ENCODE peak calls at places on chromosome 2, in four cellular contexts. J is lower leg skin; T is activated CD8-positive, alpha-beta memory T cell treated with anti-CD3 and anti-CD28 coated beads, Interleukin-2, amount 50 U/mL, for 48 hours; D is adrenal gland. X is an unnamed sample.

GRCh38 chr2:176085861-176086771 is 2.4 kb upstream of the EVX2 start:
- DNase-seq in T (no peak), D (no peak), J (peak; percentile 84), X (no peak)

GRCh38 chr2:186713664-186714063 is 19.8 kb downstream of the FAM171B start:
- DNase-seq in J (no peak), T (no peak), D (no peak), X (no peak)

GRCh38 chr2:195458936-195459335 is 198.1 kb upstream of the SLC39A10 start:
- DNase-seq in D (no peak), T (no peak), J (no peak), X (no peak)

GRCh38 chr2:10297950-10298349 is 4.8 kb upstream of the HPCAL1 start:
- DNase-seq in D (no peak), T (peak; percentile 67), J (peak; percentile 91), X (peak; percentile 59)

GRCh38 chr2:11581797-11582525 is 48.1 kb downstream of the GREB1 start:
- DNase-seq in J (no peak), D (no peak), T (no peak), X (no peak)

GRCh38 chr2:162710282-162710891 is 128.2 kb downstream of the KCNH7 start:
- DNase-seq in T (no peak), J (no peak), D (no peak), X (no peak)

GRCh38 chr2:29423267-29423666 is 308.1 kb downstream of the CLIP4 start:
- DNase-seq in T (no peak), D (no peak), J (no peak), X (no peak)

GRCh38 chr2:27715318-27716165 is 51.9 kb downstream of the SLC4A1AP start:
- DNase-seq in T (peak; percentile 70), J (peak; percentile 86), D (peak; percentile 72), X (peak; percentile 70)

GRCh38 chr2:11907178-11907577 is 160.7 kb downstream of the LPIN1 start:
- DNase-seq in J (no peak), D (no peak), T (no peak), X (no peak)

GRCh38 chr2:141611143-141611571 is 519.7 kb downstream of the LRP1B start:
- DNase-seq in D (no peak), T (no peak), J (no peak), X (no peak)

GRCh38 chr2:158904620-158905177 is 63.7 kb upstream of the TANC1 start:
- DNase-seq in D (no peak), J (no peak), T (no peak), X (no peak)

GRCh38 chr2:112290098-112290497 is 14.7 kb downstream of the ZC3H6 start:
- DNase-seq in D (no peak), J (no peak), T (no peak), X (no peak)

GRCh38 chr2:230885467-230886130 is 20.9 kb downstream of the ITM2C start:
- DNase-seq in T (no peak), D (no peak), J (no peak), X (no peak)

GRCh38 chr2:46847185-46847710 is 68.4 kb downstream of the MCFD2 start:
- DNase-seq in J (peak; percentile 96), T (no peak), D (peak; percentile 96), X (peak; percentile 96)

X was measured in ovary.